ENCODE peak calls at places on chromosomes 2 and 18, in four cellular contexts. H is A549, Z is K562, V is HepG2. P is an unnamed sample.

GRCh38 chr2:223643310-223643709 is 41.1 kb upstream of the SCG2 start:
- DNase-seq in H (peak), Z (no peak), V (no peak), P (no peak)

GRCh38 chr2:163319006-163319405 is 416.8 kb downstream of the FIGN start:
- DNase-seq in H (no peak), Z (no peak), V (no peak), P (no peak)

GRCh38 chr18:79884296-79884962 is 67.0 kb downstream of the SLC66A2 start:
- DNase-seq in H (no peak), Z (no peak), V (no peak), P (no peak)

GRCh38 chr18:79934311-79935097 is 16.9 kb downstream of the SLC66A2 start:
- DNase-seq in H (no peak), Z (peak), V (peak), P (no peak)

GRCh38 chr2:231931481-231931915 is 5.3 kb upstream of the NPPC start:
- DNase-seq in H (no peak), Z (no peak), V (no peak), P (no peak)

GRCh38 chr2:58291726-58292430 is 50.8 kb upstream of the FANCL start:
- DNase-seq in H (no peak), Z (no peak), V (no peak), P (no peak)

GRCh38 chr2:197890160-197890559 is 85.8 kb downstream of the PLCL1 start:
- DNase-seq in H (no peak), Z (no peak), V (no peak), P (no peak)

GRCh38 chr2:10941383-10941782 is 29.6 kb downstream of the KCNF1 start:
- DNase-seq in H (no peak), Z (no peak), V (no peak), P (no peak)

GRCh38 chr18:34661464-34662087 is 48.5 kb upstream of the DTNA start:
- DNase-seq in H (peak), Z (peak), V (peak), P (no peak)

GRCh38 chr2:16666453-16666801 is 793 bp upstream of the CYRIA start:
- DNase-seq in H (no peak), Z (no peak), V (no peak), P (peak)

GRCh38 chr2:26692814-26693286 is 328 bp downstream of the KCNK3 start:
- DNase-seq in H (peak), Z (no peak), V (no peak), P (no peak)

GRCh38 chr18:76715012-76715608 is 107.2 kb upstream of the ZNF236 start:
- DNase-seq in H (no peak), Z (no peak), V (no peak), P (no peak)

GRCh38 chr2:171655584-171655983 is 31.7 kb upstream of the DYNC1I2 start:
- DNase-seq in H (no peak), Z (no peak), V (no peak), P (no peak)

GRCh38 chr18:26723986-26724385 is 141.5 kb downstream of the AQP4 start:
- DNase-seq in H (no peak), Z (no peak), V (no peak), P (no peak)

GRCh38 chr18:5970032-5970431 is 74.7 kb upstream of the TMEM200C start:
- DNase-seq in H (no peak), Z (no peak), V (peak), P (no peak)

GRCh38 chr18:5066380-5066977 is 130.6 kb downstream of the AKAIN1 start:
- DNase-seq in H (peak), Z (peak), V (peak), P (peak)

GRCh38 chr2:68987051-68987503 is 12.6 kb downstream of the GKN1 start:
- DNase-seq in H (no peak), Z (no peak), V (no peak), P (no peak)

GRCh38 chr2:119158563-119159347 is at the start of gene C1QL2:
- DNase-seq in H (peak), Z (no peak), V (no peak), P (no peak)

GRCh38 chr2:26469092-26469710 is 8.7 kb downstream of the OTOF start:
- DNase-seq in H (peak), Z (peak), V (peak), P (peak)

GRCh38 chr2:98598781-98599428 is 9.4 kb downstream of the COA5 start:
- DNase-seq in H (no peak), Z (no peak), V (no peak), P (no peak)

GRCh38 chr2:44237221-44237620 is 38.1 kb upstream of the SLC3A1 start:
- DNase-seq in H (no peak), Z (no peak), V (no peak), P (no peak)

GRCh38 chr2:239959059-239959971 is 65.8 kb downstream of the NDUFA10 start:
- DNase-seq in H (no peak), Z (no peak), V (no peak), P (no peak)

GRCh38 chr2:188485496-188485895 is 193.8 kb downstream of the GULP1 start:
- DNase-seq in H (peak), Z (no peak), V (no peak), P (no peak)

GRCh38 chr2:214549946-214550345 is 139.1 kb downstream of the VWC2L start:
- DNase-seq in H (no peak), Z (no peak), V (no peak), P (no peak)

GRCh38 chr2:214545881-214546280 is 135.0 kb downstream of the VWC2L start:
- DNase-seq in H (no peak), Z (no peak), V (no peak), P (no peak)

GRCh38 chr2:214550774-214551173 is 139.9 kb downstream of the VWC2L start:
- DNase-seq in H (no peak), Z (no peak), V (no peak), P (no peak)

GRCh38 chr2:214543386-214543955 is 132.6 kb downstream of the VWC2L start:
- DNase-seq in H (no peak), Z (no peak), V (no peak), P (no peak)

DNA sequence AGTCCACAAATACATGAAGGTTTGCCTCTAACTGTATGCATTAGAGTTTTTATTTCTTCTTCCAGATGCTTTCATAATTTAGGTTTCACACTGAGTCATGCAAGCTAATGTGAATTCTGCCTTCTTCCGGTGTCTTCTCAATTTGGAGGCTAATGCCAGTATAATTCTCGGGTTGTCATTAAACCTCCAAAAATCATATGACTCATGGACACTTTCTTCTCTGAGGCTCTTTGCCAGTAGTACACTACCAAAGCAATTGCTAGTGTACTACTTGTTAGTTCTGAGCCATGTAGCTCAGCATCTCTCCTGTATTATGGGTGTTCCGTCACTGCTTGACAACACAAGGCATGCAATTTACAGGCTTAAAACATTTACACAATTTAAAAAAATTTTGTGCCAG is 137.1 kb downstream of the VWC2L start:
- DNase-seq in H (no peak), Z (no peak), V (no peak), P (no peak)
- TF ChIP-seq HDAC2 in H (no peak), Z (no peak), V (no peak), P (no peak)

GRCh38 chr2:13522917-13523821 is 806.4 kb downstream of the TRIB2 start:
- DNase-seq in H (no peak), Z (no peak), V (no peak), P (no peak)
- TF ChIP-seq MAFK in H (no peak), Z (no peak), V (peak), P (no peak)

DNA sequence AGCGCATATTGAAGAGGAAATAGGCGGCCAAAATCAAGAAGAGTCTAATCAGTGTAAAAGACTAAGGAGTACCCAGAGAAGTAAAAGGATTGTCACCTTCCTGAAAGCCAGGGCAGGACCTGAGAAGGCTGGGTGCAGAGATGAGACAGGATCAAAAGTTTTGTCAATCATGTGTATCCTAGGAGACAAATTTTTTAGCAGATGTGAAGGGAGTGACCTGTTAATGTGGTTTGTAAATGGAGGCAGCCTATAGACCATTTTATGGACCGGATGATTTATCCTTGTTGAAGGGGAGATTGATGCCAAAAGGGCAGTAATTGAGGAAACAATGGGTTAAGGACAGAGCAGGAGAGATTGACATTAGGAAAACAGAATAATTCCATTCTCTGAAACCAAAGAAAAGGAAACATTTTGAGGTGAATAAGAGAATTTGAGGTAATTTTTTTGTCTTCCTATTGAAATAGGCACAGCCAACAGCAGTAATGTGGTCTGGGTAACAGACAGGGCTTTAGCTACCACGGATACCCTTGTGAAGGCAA is 856 bp downstream of the NDC80 start:
- DNase-seq in H (no peak), Z (peak), V (no peak), P (no peak)
- TF ChIP-seq HDAC2 in H (no peak), Z (no peak), V (no peak), P (no peak)

DNA sequence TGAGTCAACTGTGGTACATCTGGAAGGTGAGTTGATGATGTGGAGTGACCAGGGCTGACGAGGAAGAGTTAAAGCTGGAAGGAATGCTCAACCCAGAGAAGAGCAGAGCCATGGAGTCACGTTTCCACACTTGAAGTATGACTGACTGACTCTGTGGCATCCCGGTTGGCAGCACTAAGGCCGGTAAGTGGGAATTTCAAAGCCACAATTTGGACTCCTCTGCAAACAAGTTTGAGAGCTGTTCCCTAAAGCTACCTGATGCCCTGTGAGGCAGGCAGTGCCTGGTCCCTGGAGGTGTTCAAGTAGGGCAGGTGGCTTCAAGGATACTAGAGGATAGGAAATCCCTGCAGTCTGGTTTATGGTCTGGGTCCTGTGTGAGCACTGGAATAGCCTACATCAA is 69.3 kb upstream of the ITGB6 start:
- DNase-seq in H (no peak), Z (no peak), V (no peak), P (no peak)
- TF ChIP-seq MAFK in H (no peak), Z (no peak), V (no peak), P (no peak)

DNA sequence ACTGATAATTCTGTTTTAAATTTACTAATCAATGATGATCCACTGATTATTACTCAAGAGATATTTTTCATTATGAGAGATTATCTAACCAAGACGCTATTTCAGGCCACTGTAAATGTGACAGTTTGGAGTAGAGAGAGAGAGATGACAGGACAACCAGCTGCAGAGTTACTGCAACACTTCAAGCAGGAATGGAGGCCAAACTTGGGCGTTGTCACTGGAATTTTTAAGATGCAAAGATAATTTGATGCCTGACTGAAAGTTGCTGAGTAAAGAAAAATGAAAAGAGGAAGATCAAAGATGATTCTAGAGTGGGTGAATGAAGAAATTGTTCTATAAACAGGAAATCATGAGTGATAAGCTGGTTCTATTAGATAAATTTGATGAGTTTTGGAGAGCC is 1302.1 kb upstream of the TMEFF2 start:
- DNase-seq in H (no peak), Z (no peak), V (no peak), P (no peak)
- TF ChIP-seq HDAC2 in H (no peak), Z (no peak), V (no peak), P (no peak)

DNA sequence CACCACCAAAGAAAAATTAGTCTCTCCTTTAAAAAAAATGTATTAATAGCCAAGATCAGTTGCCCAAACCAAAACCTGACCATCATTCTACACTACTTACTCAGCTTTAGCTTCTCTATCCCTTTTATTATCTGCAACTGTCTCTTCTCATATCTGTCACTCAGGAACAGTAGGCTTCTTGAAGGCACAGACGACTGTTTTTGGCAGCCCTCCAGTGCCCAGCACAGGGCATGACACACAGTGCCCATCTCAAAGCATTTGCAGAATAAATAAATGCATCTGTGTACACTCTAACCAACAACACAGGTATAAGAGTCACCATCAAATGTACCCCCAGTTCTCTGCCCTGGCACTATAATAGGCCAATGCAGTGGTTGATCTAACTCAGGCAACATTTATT is 117.2 kb downstream of the UXS1 start:
- DNase-seq in H (no peak), Z (no peak), V (no peak), P (no peak)
- TF ChIP-seq MAFK in H (no peak), Z (no peak), V (no peak), P (no peak)

DNA sequence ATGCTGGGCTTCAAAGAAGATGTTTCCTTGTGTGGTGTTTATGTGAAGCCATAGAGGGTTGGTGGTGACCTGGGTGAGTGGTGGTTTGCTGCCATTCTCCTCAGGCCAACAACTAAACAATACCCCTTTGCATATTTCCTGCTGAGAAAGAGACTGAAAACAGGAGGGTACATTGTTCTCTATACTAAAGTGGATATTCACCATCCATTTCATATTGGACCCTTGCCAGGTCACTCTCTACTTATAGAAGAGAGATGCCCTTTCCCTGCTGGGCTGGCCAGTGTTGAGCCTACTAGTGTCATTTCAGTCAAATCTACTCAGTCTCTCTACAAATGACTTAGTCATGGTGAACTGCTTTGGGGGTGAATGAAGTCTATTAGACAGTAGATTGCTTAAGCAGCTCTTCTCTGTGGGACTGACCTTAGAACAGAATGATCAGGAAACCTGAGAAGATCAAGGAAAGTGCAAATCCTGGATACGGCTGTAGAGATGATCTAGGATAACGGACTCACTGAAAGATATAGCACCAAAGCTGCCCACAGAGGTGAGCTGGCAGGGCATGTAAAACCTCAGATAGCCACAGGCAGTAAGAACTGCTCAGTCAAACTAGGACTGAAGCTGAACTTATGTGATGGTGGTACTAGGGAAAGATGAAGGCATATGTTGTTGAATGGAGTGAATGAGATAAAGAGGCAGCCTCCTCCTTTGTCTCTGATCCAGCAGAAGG is 154.9 kb downstream of the MYO3B start:
- DNase-seq in H (no peak), Z (no peak), V (no peak), P (no peak)
- TF ChIP-seq HDAC2 in H (no peak), Z (no peak), V (no peak), P (no peak)

GRCh38 chr2:42698940-42699339 is 65.0 kb downstream of the OXER1 start:
- DNase-seq in H (no peak), Z (no peak), V (no peak), P (no peak)
- TF ChIP-seq MAFK in H (no peak), Z (no peak), V (no peak), P (no peak)

GRCh38 chr18:78722959-78723706 is 256.5 kb upstream of the SALL3 start:
- DNase-seq in H (no peak), Z (no peak), V (no peak), P (no peak)

GRCh38 chr18:78724214-78724834 is 255.3 kb upstream of the SALL3 start:
- DNase-seq in H (no peak), Z (no peak), V (no peak), P (no peak)

GRCh38 chr18:78726326-78727056 is 253.1 kb upstream of the SALL3 start:
- DNase-seq in H (no peak), Z (no peak), V (no peak), P (no peak)

GRCh38 chr18:78727057-78727739 is 252.4 kb upstream of the SALL3 start:
- DNase-seq in H (no peak), Z (no peak), V (no peak), P (no peak)

GRCh38 chr18:78725426-78725825 is 254.2 kb upstream of the SALL3 start:
- DNase-seq in H (no peak), Z (no peak), V (no peak), P (no peak)
- TF ChIP-seq HDAC2 in H (no peak), Z (no peak), V (no peak), P (no peak)

GRCh38 chr2:205367536-205367935 is 314.8 kb upstream of the NRP2 start:
- DNase-seq in H (no peak), Z (no peak), V (no peak), P (no peak)

GRCh38 chr2:205366336-205367060 is 315.8 kb upstream of the NRP2 start:
- DNase-seq in H (no peak), Z (no peak), V (no peak), P (no peak)

GRCh38 chr2:205372141-205372540 is 310.2 kb upstream of the NRP2 start:
- DNase-seq in H (no peak), Z (no peak), V (no peak), P (no peak)

GRCh38 chr2:205370726-205371125 is 311.6 kb upstream of the NRP2 start:
- DNase-seq in H (no peak), Z (no peak), V (no peak), P (no peak)

GRCh38 chr2:205369813-205370212 is 312.5 kb upstream of the NRP2 start:
- DNase-seq in H (no peak), Z (no peak), V (no peak), P (no peak)
- TF ChIP-seq MAFK in H (no peak), Z (no peak), V (no peak), P (no peak)